ENCODE peak calls at places on chromosomes 6 and 20, in eight cellular contexts. Y is transverse colon, O is esophagus muscularis mucosa, C is K562, D is Panc1, Q is HCT116, E is GM23338, J is endothelial cell of umbilical vein. P is an unnamed sample.

GRCh38 chr20:30484009-30484748 is 773.3 kb upstream of the DEFB115 start:
- DNase-seq in Y (no peak), O (no peak), C (no peak), D (no peak), Q (no peak), E (no peak), J (no peak), P (no peak)

GRCh38 chr6:138397128-138397814 is 6.8 kb upstream of the HEBP2 start:
- DNase-seq in Y (no peak), O (peak), C (no peak), D (no peak), Q (no peak), E (no peak), J (no peak), P (no peak)

GRCh38 chr6:11194399-11195274 is 37.8 kb downstream of the NEDD9 start:
- DNase-seq in Y (no peak), O (no peak), C (no peak), D (no peak), Q (no peak), E (peak), J (peak), P (no peak)

GRCh38 chr6:131952886-131953509 is 1.8 kb upstream of the CCN2 start:
- DNase-seq in Y (no peak), O (no peak), C (no peak), D (no peak), Q (no peak), E (peak), J (no peak), P (no peak)

GRCh38 chr6:163529605-163530004 is 115.1 kb downstream of the QKI start:
- DNase-seq in Y (no peak), O (no peak), C (no peak), D (no peak), Q (no peak), E (no peak), J (peak), P (no peak)

GRCh38 chr6:170027111-170028043 is 263.5 kb downstream of the DLL1 start:
- DNase-seq in Y (no peak), O (no peak), C (no peak), D (no peak), Q (no peak), E (no peak), J (no peak), P (peak)

GRCh38 chr6:22134308-22134707 is 162.5 kb downstream of the PRL start:
- DNase-seq in Y (no peak), O (no peak), C (no peak), D (no peak), Q (no peak), E (no peak), J (no peak), P (no peak)

GRCh38 chr20:10219452-10219791 is 792 bp downstream of the SNAP25 start:
- DNase-seq in Y (peak), O (no peak), C (peak), D (no peak), Q (no peak), E (peak), J (peak), P (peak)

GRCh38 chr6:38567436-38567835 is 72.3 kb downstream of the BTBD9 start:
- DNase-seq in Y (peak), O (peak), C (peak), D (no peak), Q (peak), E (no peak), J (peak), P (peak)

GRCh38 chr6:105178110-105178509 is 1.7 kb downstream of the POPDC3 start:
- DNase-seq in Y (no peak), O (no peak), C (no peak), D (no peak), Q (no peak), E (no peak), J (no peak), P (no peak)

GRCh38 chr6:131846023-131846663 is 38.3 kb downstream of the ENPP1 start:
- DNase-seq in Y (no peak), O (no peak), C (no peak), D (no peak), Q (no peak), E (no peak), J (no peak), P (no peak)

GRCh38 chr6:26471970-26472369 is 14.2 kb downstream of the BTN2A1 start:
- DNase-seq in Y (no peak), O (no peak), C (no peak), D (no peak), Q (no peak), E (no peak), J (no peak), P (no peak)

GRCh38 chr6:70763754-70764153 is 96.1 kb downstream of the SMAP1 start:
- DNase-seq in Y (no peak), O (no peak), C (no peak), D (no peak), Q (no peak), E (no peak), J (no peak), P (no peak)

GRCh38 chr6:53484409-53485280 is 60.3 kb downstream of the GCLC start:
- DNase-seq in Y (peak), O (no peak), C (peak), D (peak), Q (peak), E (peak), J (peak), P (peak)

DNA sequence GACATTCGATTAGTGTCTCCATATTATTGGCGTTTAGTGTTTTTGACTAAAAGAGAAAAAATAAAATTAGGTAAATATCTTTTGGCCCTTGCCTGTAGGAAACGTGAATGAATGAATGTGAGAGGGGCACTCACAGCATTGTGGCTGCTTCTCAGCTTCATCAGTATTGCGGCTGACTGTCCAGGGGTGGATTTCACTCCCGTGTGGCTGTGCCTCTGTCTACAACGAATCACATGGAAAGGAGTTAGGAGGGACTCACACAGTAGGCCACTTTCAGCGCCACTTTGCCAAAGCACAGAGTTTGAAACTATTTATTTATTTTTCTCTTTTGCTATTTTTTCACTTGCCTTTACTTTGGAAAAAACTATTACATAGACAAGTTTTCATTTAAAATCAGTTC is 805 bp downstream of the TAGAP start:
- DNase-seq in Y (no peak), O (peak), C (no peak), D (no peak), Q (no peak), E (no peak), J (no peak), P (no peak)
- H3K27ac ChIP-seq in Y (peak), O (no peak), C (no peak), D (no peak), Q (no peak), E (no peak), J (no peak), P (peak)

DNA sequence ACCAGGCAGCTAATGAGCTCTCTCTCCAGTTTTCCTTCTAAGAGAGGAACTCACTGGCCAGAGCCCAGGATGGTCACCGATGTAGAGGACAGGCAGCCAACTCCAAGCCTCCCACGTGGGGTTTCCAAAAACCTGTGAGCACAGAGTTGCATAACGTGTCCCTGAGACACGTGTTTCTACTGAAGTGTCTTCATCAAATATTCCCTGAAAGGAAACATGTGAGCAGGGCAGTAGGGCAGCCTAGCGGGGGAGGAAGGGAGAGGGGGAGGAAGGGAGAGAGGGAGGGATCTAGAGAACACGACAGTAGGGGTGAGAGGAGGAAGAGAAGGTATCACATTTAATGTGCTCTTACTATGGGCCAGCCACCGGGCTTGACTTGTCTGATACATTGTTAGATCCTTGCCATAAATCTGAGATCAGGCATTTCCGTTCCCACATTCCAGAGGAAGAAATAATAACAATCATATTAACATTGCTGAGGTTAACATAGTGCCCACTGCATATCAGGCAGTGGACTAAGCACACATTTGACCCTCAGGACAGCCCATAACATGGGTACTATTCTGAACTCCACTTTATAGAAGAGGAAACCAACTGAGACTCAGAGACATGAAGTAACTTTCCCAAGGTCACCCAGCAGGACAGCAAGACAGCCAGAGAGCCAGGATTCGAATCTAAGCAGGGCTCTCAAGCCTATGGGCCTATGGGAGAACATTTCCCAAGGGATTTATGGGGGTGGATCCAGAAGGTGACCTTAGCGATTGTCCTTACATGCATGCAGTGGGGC is 4.5 kb upstream of the SYS1 start:
- DNase-seq in Y (peak), O (peak), C (peak), D (no peak), Q (no peak), E (no peak), J (peak), P (peak)
- TF ChIP-seq POLR2AphosphoS5 in Y (peak), O (peak), C (no peak), D (no peak), Q (no peak), E (no peak), J (no peak), P (peak)

GRCh38 chr6:41545703-41546474 is at the start of gene FOXP4:
- DNase-seq in Y (peak), O (peak), C (peak), D (peak), Q (peak), E (peak), J (peak), P (peak)
- TF ChIP-seq CTCF in Y (no peak), O (no peak), C (no peak), D (no peak), Q (no peak), E (no peak), J (no peak), P (no peak)

GRCh38 chr6:150491796-150492142 is 107.9 kb upstream of the PLEKHG1 start:
- DNase-seq in Y (no peak), O (peak), C (no peak), D (no peak), Q (no peak), E (no peak), J (no peak), P (no peak)
- H3K27ac ChIP-seq in Y (no peak), O (no peak), C (no peak), D (no peak), Q (peak), E (no peak), J (no peak), P (no peak)

DNA sequence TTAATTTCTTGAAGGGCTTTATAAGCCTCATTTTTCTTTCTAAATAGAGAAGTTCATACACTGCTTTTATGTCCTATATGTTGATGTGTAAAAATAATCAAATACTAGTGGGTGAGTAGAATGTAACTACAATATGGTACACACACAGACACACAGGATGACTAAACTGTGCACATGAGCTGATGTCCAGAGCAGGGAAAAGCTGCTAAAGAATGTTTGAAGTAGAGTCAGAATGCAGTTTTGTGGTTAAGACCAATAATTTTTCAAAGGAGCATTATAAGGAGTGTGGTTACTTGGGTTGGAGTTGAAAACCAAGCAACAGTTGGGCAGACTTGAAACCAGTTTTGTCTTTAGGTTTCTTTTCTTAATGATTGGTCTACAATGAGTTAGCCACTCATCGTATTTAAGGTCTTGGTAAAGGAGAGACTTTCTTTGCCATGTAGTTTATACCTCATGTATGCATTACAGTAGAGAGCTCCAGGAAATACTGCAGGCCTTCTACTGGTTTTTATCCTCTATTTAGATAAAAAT is 196.6 kb downstream of the ESR1 start:
- DNase-seq in Y (no peak), O (no peak), C (no peak), D (no peak), Q (no peak), E (no peak), J (no peak), P (no peak)
- TF ChIP-seq POLR2AphosphoS5 in Y (no peak), O (no peak), C (no peak), D (no peak), Q (no peak), E (no peak), J (no peak), P (no peak)

GRCh38 chr20:63858393-63859165 is 2.7 kb upstream of the ABHD16B start:
- DNase-seq in Y (no peak), O (no peak), C (peak), D (no peak), Q (no peak), E (peak), J (peak), P (no peak)
- TF ChIP-seq CTCF in Y (no peak), O (peak), C (peak), D (no peak), Q (no peak), E (peak), J (peak), P (no peak)

GRCh38 chr20:34877002-34877264 is 521 bp downstream of the ACSS2 start:
- DNase-seq in Y (no peak), O (no peak), C (peak), D (no peak), Q (no peak), E (peak), J (no peak), P (no peak)
- H3K27ac ChIP-seq in Y (peak), O (peak), C (peak), D (peak), Q (peak), E (no peak), J (peak), P (peak)

GRCh38 chr6:37477656-37478435 is 21.8 kb downstream of the CCDC167 start:
- DNase-seq in Y (no peak), O (no peak), C (no peak), D (no peak), Q (no peak), E (no peak), J (no peak), P (no peak)
- TF ChIP-seq POLR2AphosphoS5 in Y (no peak), O (no peak), C (no peak), D (no peak), Q (no peak), E (no peak), J (no peak), P (no peak)

GRCh38 chr6:43747734-43748133 is 22.3 kb upstream of the VEGFA start:
- DNase-seq in Y (no peak), O (no peak), C (no peak), D (no peak), Q (no peak), E (no peak), J (no peak), P (no peak)
- TF ChIP-seq CTCF in Y (no peak), O (no peak), C (no peak), D (no peak), Q (no peak), E (no peak), J (no peak), P (no peak)